ENCODE peak calls at places on chromosomes 2 and 18, in four cellular contexts. L is CD4-positive, alpha-beta T cell; Z is uterus; M is WERI-Rb-1. E is an unnamed sample.

GRCh38 chr2:195672674-195673073 is 15.6 kb downstream of the SLC39A10 start:
- DNase-seq in M (no peak), Z (no peak), L (no peak), E (no peak)

GRCh38 chr18:8991131-8991530 is 111.4 kb upstream of the NDUFV2 start:
- DNase-seq in Z (no peak), L (no peak), M (no peak), E (no peak)

GRCh38 chr2:238420878-238421694 is 5.6 kb upstream of the ASB1 start:
- DNase-seq in L (no peak), Z (no peak), M (no peak), E (no peak)

GRCh38 chr2:28589746-28590463 is 94.0 kb downstream of the PLB1 start:
- DNase-seq in L (no peak), M (no peak), Z (no peak), E (no peak)

GRCh38 chr2:192957425-192957824 is 762.7 kb upstream of the TMEFF2 start:
- DNase-seq in Z (no peak), L (no peak), M (no peak), E (no peak)

GRCh38 chr2:100940766-100941645 is 61.1 kb upstream of the RPL31 start:
- DNase-seq in Z (no peak), L (no peak), M (no peak), E (no peak)

GRCh38 chr2:118589726-118590125 is 257.7 kb downstream of the EN1 start:
- DNase-seq in L (no peak), M (no peak), Z (no peak), E (no peak)

GRCh38 chr2:84713441-84713840 is 167.4 kb downstream of the TRABD2A start:
- DNase-seq in Z (no peak), L (no peak), M (no peak), E (no peak)

GRCh38 chr2:148167855-148168254 is 147.0 kb downstream of the MBD5 start:
- DNase-seq in M (no peak), Z (no peak), L (no peak), E (no peak)

GRCh38 chr18:68699043-68699442 is 15.9 kb downstream of the TMX3 start:
- DNase-seq in Z (no peak), M (no peak), L (no peak), E (no peak)

GRCh38 chr2:40158781-40159180 is 293.1 kb downstream of the SLC8A1 start:
- DNase-seq in Z (no peak), M (no peak), L (no peak), E (no peak)

GRCh38 chr18:59484796-59485328 is 125.8 kb upstream of the LMAN1 start:
- DNase-seq in M (no peak), L (no peak), Z (no peak), E (no peak)

GRCh38 chr2:85312404-85312803 is 15.4 kb downstream of the TGOLN2 start:
- DNase-seq in M (no peak), Z (no peak), L (no peak), E (no peak)

GRCh38 chr2:38499921-38500634 is 102.7 kb downstream of the HNRNPLL start:
- DNase-seq in Z (peak), L (no peak), M (no peak), E (no peak)

GRCh38 chr2:238305092-238305862 is 15.0 kb upstream of the TRAF3IP1 start:
- DNase-seq in M (peak), L (no peak), Z (no peak), E (no peak)

GRCh38 chr2:66189598-66189997 is 245.3 kb upstream of the MEIS1 start:
- DNase-seq in M (no peak), Z (peak), L (no peak), E (no peak)

GRCh38 chr2:149732001-149732685 is 144.6 kb upstream of the MMADHC start:
- DNase-seq in L (no peak), Z (no peak), M (no peak), E (no peak)

GRCh38 chr2:16103614-16104344 is 163.4 kb downstream of the MYCN start:
- DNase-seq in L (no peak), Z (no peak), M (no peak), E (no peak)

GRCh38 chr2:173631123-173631450 is 276.4 kb downstream of the CDCA7 start:
- DNase-seq in Z (peak), M (no peak), L (no peak), E (no peak)

GRCh38 chr2:1900736-1901135 is 156.4 kb upstream of the PXDN start:
- DNase-seq in M (peak), L (no peak), Z (no peak), E (no peak)

GRCh38 chr2:86038291-86039081 is 67.2 kb downstream of the POLR1A start:
- DNase-seq in Z (peak), L (peak), M (no peak), E (no peak)

GRCh38 chr2:120910956-120911951 is 175.6 kb downstream of the GLI2 start:
- DNase-seq in L (no peak), M (no peak), Z (no peak), E (no peak)

GRCh38 chr2:109144271-109144670 is 15.3 kb downstream of the SH3RF3 start:
- DNase-seq in L (peak), M (no peak), Z (no peak), E (no peak)

GRCh38 chr2:138503087-138503442 is 1.5 kb downstream of the SPOPL start:
- DNase-seq in L (no peak), Z (no peak), M (no peak), E (no peak)

GRCh38 chr18:8797206-8797605 is 91.8 kb downstream of the MTCL1 start:
- DNase-seq in L (no peak), Z (no peak), M (no peak), E (no peak)

GRCh38 chr2:26581991-26582842 is 58.9 kb downstream of the CIB4 start:
- DNase-seq in M (peak), Z (no peak), L (no peak), E (no peak)

GRCh38 chr18:77100751-77101355 is 31.7 kb downstream of the MBP start:
- DNase-seq in M (no peak), Z (no peak), L (peak), E (no peak)

GRCh38 chr18:37361223-37362157 is 204.1 kb downstream of the CELF4 start:
- DNase-seq in L (no peak), M (no peak), Z (no peak), E (no peak)

GRCh38 chr2:174535757-174536703 is 49.2 kb upstream of the GPR155 start:
- DNase-seq in L (no peak), M (peak), Z (no peak), E (no peak)

GRCh38 chr2:151269798-151270568 is 8.3 kb upstream of the RBM43 start:
- DNase-seq in Z (no peak), L (no peak), M (no peak), E (no peak)

GRCh38 chr2:96550787-96551604 is 14.4 kb downstream of the ARID5A start:
- DNase-seq in Z (no peak), M (no peak), L (no peak), E (no peak)

GRCh38 chr2:217822296-217823252 is 180.2 kb downstream of the TNS1 start:
- DNase-seq in L (no peak), Z (no peak), M (no peak), E (no peak)

GRCh38 chr2:197889041-197889440 is 84.6 kb downstream of the PLCL1 start:
- DNase-seq in L (no peak), Z (no peak), M (no peak), E (no peak)

GRCh38 chr2:182081602-182082260 is 96.1 kb downstream of the PPP1R1C start:
- DNase-seq in Z (no peak), L (no peak), M (no peak), E (no peak)

GRCh38 chr2:64274399-64275173 is 130.4 kb upstream of the PELI1 start:
- DNase-seq in L (no peak), Z (no peak), M (no peak), E (no peak)

GRCh38 chr2:128986026-128986720 is 667.5 kb upstream of the HS6ST1 start:
- DNase-seq in Z (no peak), L (no peak), M (peak), E (no peak)

GRCh38 chr2:158378926-158379325 is 77.6 kb downstream of the CCDC148 start:
- DNase-seq in Z (no peak), L (no peak), M (no peak), E (no peak)

GRCh38 chr2:179275280-179276013 is 10.8 kb upstream of the SESTD1 start:
- DNase-seq in L (no peak), Z (no peak), M (no peak), E (no peak)

GRCh38 chr18:58403799-58404455 is 225.0 kb downstream of the ALPK2 start:
- DNase-seq in L (no peak), M (no peak), Z (no peak), E (no peak)

GRCh38 chr18:58401191-58401590 is 227.7 kb downstream of the ALPK2 start:
- DNase-seq in M (no peak), L (no peak), Z (no peak), E (no peak)

GRCh38 chr18:58400337-58400885 is 228.5 kb downstream of the ALPK2 start:
- DNase-seq in M (no peak), Z (no peak), L (no peak), E (no peak)

GRCh38 chr18:58402951-58403702 is 225.8 kb downstream of the ALPK2 start:
- DNase-seq in Z (no peak), M (no peak), L (no peak), E (no peak)

GRCh38 chr18:58402247-58402646 is 226.6 kb downstream of the ALPK2 start:
- DNase-seq in Z (no peak), M (no peak), L (no peak), E (no peak)
- TF ChIP-seq CTCF in Z (no peak), M (no peak), L (no peak), E (no peak)

DNA sequence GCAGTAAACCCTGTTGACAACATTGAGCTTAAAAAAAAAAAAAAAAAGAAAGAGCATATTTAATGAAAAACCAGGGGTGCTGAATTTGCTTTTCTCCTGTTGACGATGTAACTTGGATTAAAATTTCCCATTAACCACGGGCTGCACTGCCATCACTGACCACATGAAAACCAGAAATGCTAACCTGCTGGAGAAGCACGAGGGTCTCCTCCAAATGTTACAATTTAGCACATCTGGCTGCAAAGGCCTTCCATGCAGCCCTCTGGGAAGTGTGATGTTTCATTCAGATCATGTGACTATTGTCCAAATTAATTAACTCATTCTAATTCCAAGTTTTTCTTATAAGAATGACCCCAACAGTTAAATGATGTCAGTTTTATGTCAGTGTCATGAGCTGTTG is 26.9 kb upstream of the SERPINB12 start:
- DNase-seq in Z (no peak), L (no peak), M (no peak), E (no peak)
- TF ChIP-seq CTCF in Z (no peak), L (no peak), M (no peak), E (peak)

GRCh38 chr2:200483729-200484198 is 26.1 kb downstream of the KCTD18 start:
- DNase-seq in M (peak), Z (no peak), L (no peak), E (peak)
- TF ChIP-seq CTCF in M (peak), Z (no peak), L (no peak), E (peak)

GRCh38 chr2:127183771-127184170 is 36.3 kb downstream of the CYP27C1 start:
- DNase-seq in L (no peak), Z (no peak), M (no peak), E (no peak)

GRCh38 chr2:127182626-127183458 is 37.3 kb downstream of the CYP27C1 start:
- DNase-seq in Z (no peak), L (no peak), M (no peak), E (no peak)

GRCh38 chr2:127185720-127186119 is 34.4 kb downstream of the CYP27C1 start:
- DNase-seq in M (no peak), Z (no peak), L (no peak), E (no peak)

GRCh38 chr2:127187081-127187775 is 32.9 kb downstream of the CYP27C1 start:
- DNase-seq in L (no peak), Z (no peak), M (no peak), E (no peak)

GRCh38 chr2:127185093-127185492 is 35.0 kb downstream of the CYP27C1 start:
- DNase-seq in Z (no peak), M (no peak), L (no peak), E (no peak)
- TF ChIP-seq CTCF in Z (no peak), M (no peak), L (no peak), E (no peak)

E was measured in neural crest cell.